ENCODE peak calls at places on chromosomes 1 and 21, in ten cellular contexts. W is body of pancreas, F is psoas muscle, G is left lung, Y is tibial artery, X is OCI-LY7, M is aorta, Z is GM23248, J is heart left ventricle, H is adrenal gland. K is an unnamed sample. For H3K4me1, the result is how much of the 10 kb centered on the place peaks cover.

GRCh38 chr1:60746278-60746761 is 336.0 kb upstream of the NFIA start:
- DNase-seq in W (no peak), F (no peak), G (no peak), Y (no peak), X (no peak), M (peak), Z (no peak), J (peak), H (no peak), K (no peak)

GRCh38 chr1:197285526-197286217 is 17.6 kb downstream of the CRB1 start:
- DNase-seq in W (peak), F (no peak), G (no peak), Y (no peak), X (no peak), M (no peak), Z (no peak), J (no peak), H (no peak), K (no peak)

GRCh38 chr1:194102607-194103006 is 916.2 kb upstream of the B3GALT2 start:
- DNase-seq in W (no peak), F (no peak), G (no peak), Y (no peak), X (peak), M (no peak), Z (no peak), J (no peak), H (no peak), K (no peak)

GRCh38 chr1:89780721-89781120 is 40.1 kb upstream of the LRRC8D start:
- DNase-seq in W (no peak), F (no peak), G (no peak), Y (no peak), X (peak), M (no peak), Z (peak), J (no peak), H (no peak), K (peak)

GRCh38 chr1:98059616-98060015 is 138.8 kb upstream of the DPYD start:
- DNase-seq in W (no peak), F (no peak), G (no peak), Y (no peak), X (no peak), M (no peak), Z (no peak), J (no peak), H (no peak), K (no peak)

GRCh38 chr21:42865361-42866160 is 13.8 kb downstream of the WDR4 start:
- DNase-seq in W (no peak), F (peak), G (peak), Y (no peak), X (no peak), M (no peak), Z (peak), J (no peak), H (no peak), K (no peak)

GRCh38 chr1:57204091-57204490 is 219.8 kb downstream of the DAB1 start:
- DNase-seq in W (no peak), F (no peak), G (no peak), Y (no peak), X (no peak), M (no peak), Z (no peak), J (no peak), H (no peak), K (no peak)

GRCh38 chr1:243735457-243735856 is 114.6 kb downstream of the AKT3 start:
- DNase-seq in W (no peak), F (no peak), G (no peak), Y (no peak), X (no peak), M (no peak), Z (no peak), J (no peak), H (no peak), K (no peak)

GRCh38 chr1:85621430-85621829 is 40.9 kb downstream of the CCN1 start:
- DNase-seq in W (no peak), F (no peak), G (no peak), Y (no peak), X (no peak), M (no peak), Z (no peak), J (no peak), H (no peak), K (no peak)

GRCh38 chr1:26234644-26235384 is 814 bp downstream of the CEP85 start:
- DNase-seq in W (no peak), F (no peak), G (no peak), Y (no peak), X (peak), M (no peak), Z (peak), J (no peak), H (no peak), K (peak)

GRCh38 chr1:42680921-42681683 is 1.1 kb upstream of the YBX1 start:
- DNase-seq in W (no peak), F (no peak), G (no peak), Y (no peak), X (peak), M (no peak), Z (peak), J (no peak), H (no peak), K (peak)

GRCh38 chr1:220498188-220498587 is 29.7 kb upstream of the MARK1 start:
- DNase-seq in W (no peak), F (no peak), G (no peak), Y (no peak), X (no peak), M (no peak), Z (peak), J (no peak), H (no peak), K (no peak)

GRCh38 chr1:111221633-111222286 is 5.8 kb upstream of the CHI3L2 start:
- DNase-seq in W (no peak), F (no peak), G (no peak), Y (no peak), X (peak), M (no peak), Z (no peak), J (no peak), H (no peak), K (peak)

GRCh38 chr1:87495147-87495546 is 166.5 kb downstream of the LMO4 start:
- DNase-seq in W (no peak), F (no peak), G (no peak), Y (no peak), X (peak), M (no peak), Z (no peak), J (no peak), H (no peak), K (no peak)

GRCh38 chr1:51506537-51506936 is 12.5 kb downstream of the EPS15 start:
- DNase-seq in W (no peak), F (no peak), G (no peak), Y (no peak), X (peak), M (no peak), Z (peak), J (no peak), H (no peak), K (no peak)

GRCh38 chr1:6040859-6041415 is 4.8 kb upstream of the KCNAB2 start:
- DNase-seq in W (no peak), F (no peak), G (peak), Y (no peak), X (no peak), M (no peak), Z (no peak), J (no peak), H (no peak), K (no peak)

GRCh38 chr21:41445465-41445862 is 19.4 kb downstream of the MX1 start:
- DNase-seq in W (no peak), F (no peak), G (no peak), Y (peak), X (no peak), M (no peak), Z (no peak), J (no peak), H (no peak), K (no peak)

GRCh38 chr1:228837817-228838716 is 102.8 kb downstream of the RHOU start:
- DNase-seq in W (peak), F (no peak), G (no peak), Y (peak), X (no peak), M (peak), Z (peak), J (peak), H (peak), K (peak)

GRCh38 chr1:107865627-107866026 is 99.4 kb downstream of the VAV3 start:
- DNase-seq in W (no peak), F (no peak), G (no peak), Y (no peak), X (peak), M (no peak), Z (no peak), J (no peak), H (no peak), K (no peak)

GRCh38 chr1:7389786-7390603 is 381.1 kb upstream of the VAMP3 start:
- DNase-seq in W (no peak), F (no peak), G (no peak), Y (peak), X (no peak), M (peak), Z (no peak), J (peak), H (peak), K (no peak)

GRCh38 chr1:206735553-206736031 is 35.0 kb upstream of the IL19 start:
- DNase-seq in W (no peak), F (no peak), G (no peak), Y (no peak), X (no peak), M (peak), Z (peak), J (no peak), H (no peak), K (no peak)

GRCh38 chr1:204390731-204391466 is 20.7 kb downstream of the PPP1R15B start:
- DNase-seq in W (no peak), F (no peak), G (no peak), Y (no peak), X (no peak), M (no peak), Z (no peak), J (no peak), H (no peak), K (peak)

GRCh38 chr1:12014141-12014981 is 4.9 kb upstream of the MIIP start:
- DNase-seq in W (no peak), F (peak), G (peak), Y (no peak), X (no peak), M (no peak), Z (peak), J (peak), H (no peak), K (no peak)

GRCh38 chr1:145977486-145978476 is 13.3 kb downstream of the POLR3GL start:
- DNase-seq in W (peak), F (peak), G (no peak), Y (peak), X (peak), M (peak), Z (peak), J (peak), H (peak), K (peak)

GRCh38 chr1:183030053-183030452 is 6.8 kb downstream of the LAMC1 start:
- DNase-seq in W (no peak), F (no peak), G (no peak), Y (no peak), X (no peak), M (no peak), Z (peak), J (no peak), H (no peak), K (no peak)

GRCh38 chr1:183191833-183192232 is 5.8 kb downstream of the LAMC2 start:
- DNase-seq in W (no peak), F (no peak), G (no peak), Y (no peak), X (no peak), M (no peak), Z (peak), J (no peak), H (no peak), K (no peak)

GRCh38 chr1:232620356-232620841 is 9.5 kb downstream of the SIPA1L2 start:
- DNase-seq in W (peak), F (no peak), G (no peak), Y (peak), X (peak), M (peak), Z (peak), J (peak), H (peak), K (peak)

DNA sequence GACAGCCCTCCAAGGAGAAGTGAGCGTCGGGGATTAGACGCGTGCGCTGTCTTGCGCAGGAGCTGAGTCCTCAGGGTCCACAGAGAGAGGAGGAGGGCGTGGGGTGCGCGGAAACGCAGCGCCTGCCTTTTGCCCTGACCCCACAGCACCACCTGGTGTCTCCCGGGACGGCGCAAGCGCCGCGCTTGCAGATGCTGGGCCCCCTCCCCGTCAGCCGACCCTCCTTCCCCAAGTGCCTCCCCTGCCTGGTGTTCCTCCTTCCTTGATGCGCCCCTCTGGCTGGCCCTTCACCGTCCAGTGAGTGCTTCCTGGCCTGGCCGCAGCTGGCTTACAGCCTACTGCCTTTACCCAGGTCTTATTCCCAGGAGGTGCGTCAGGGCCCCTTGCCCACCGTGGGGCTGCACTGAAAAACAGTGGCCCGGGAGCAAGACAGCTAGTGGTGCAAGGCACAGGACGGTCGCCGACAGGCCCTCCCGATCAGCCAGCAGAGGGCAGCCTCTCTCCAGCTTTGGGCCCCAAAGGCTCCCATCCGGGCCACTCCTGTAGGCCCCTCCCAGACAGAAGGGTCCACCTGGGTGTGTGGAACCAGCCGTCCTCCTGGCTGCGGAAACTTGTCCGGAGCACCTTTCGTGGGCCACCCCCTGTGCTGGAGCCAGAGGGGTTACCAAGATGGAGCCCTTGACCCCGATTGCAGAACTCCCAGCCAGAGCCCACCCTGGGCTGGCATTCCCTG is 12.9 kb upstream of the PHLDA3 start:
- DNase-seq in W (peak), F (peak), G (peak), Y (peak), X (peak), M (peak), Z (peak), J (peak), H (peak), K (peak)
- H3K4me1 ChIP-seq in W (under half), F (under half), G (under half), Y (under half), X (under half), M (under half), Z (under half), J (under half), H (under half), K (under half)

DNA sequence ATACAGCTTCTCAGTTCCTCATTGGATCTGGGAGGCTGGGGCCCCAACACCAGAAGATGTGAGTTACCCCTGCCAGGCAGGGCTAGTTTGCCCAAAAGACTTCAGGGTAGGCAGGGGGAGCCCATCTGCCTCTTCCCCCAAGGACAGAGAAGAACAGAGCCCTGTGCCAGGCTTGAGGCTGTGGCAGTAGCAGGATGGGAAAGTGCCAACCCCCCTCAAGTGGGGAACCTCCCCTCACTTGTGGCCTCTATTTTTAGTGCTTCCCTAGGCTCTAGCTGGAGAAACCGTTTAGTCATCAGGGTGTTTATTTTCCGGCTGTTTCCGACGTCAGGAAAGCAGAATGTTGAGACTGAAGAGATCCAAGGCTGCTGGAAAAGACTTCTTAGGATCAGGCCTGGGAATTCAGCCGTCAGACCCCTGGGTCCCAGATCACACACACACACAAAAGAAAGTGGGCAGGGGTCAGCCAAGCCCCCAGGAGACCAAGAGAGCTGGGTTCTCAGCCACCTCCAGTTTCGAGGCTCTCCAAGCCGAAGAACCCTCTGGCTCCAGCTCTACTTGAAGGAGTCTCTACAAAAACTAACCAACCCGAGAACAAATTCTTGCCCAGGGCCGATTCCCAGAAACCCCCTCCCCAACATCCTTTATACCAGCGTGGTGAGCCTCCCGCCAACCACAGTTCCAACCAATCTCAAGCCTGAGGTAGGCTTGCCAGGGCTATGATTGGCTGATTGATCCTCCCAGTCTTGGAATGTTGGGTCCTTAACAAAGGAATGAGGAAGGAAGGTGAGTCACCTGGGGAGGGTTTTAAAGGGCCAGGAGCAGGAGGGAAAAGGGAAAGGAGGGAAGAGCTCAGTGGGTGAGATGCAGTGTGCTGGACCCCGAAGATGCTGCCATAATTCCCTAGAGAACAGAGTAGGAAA is 2.4 kb upstream of the MEF2D start:
- DNase-seq in W (peak), F (peak), G (no peak), Y (peak), X (peak), M (peak), Z (peak), J (peak), H (peak), K (peak)
- H3K4me3 ChIP-seq in W (no peak), F (peak), G (peak), Y (peak), X (peak), M (no peak), Z (peak), J (peak), H (no peak), K (no peak)

DNA sequence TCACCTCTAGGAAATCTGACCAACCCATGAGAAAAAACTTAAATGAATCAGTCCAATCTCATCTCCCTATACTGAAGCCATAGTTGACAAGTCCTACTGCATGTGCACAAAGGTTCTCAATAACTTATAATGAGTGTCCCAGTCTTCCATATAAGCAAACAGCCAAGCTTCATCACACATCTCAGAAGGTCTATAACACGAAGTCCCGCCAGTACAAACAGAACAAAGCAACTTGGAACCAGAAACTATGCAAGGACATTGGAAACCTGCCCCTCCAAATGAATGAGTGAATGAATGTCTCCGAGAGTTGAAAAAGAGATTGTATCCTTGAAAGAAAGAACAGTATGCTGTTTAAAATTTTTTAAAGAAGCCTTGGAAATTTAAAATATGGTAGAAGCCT is 53.6 kb upstream of the IPO9 start:
- DNase-seq in W (no peak), F (no peak), G (no peak), Y (no peak), X (no peak), M (no peak), Z (no peak), J (no peak), H (no peak), K (no peak)
- H3K4me1 ChIP-seq in W (under half), F (under half), G (under half), Y (under half), X (under half), M (under half), Z (half or more), J (half or more), H (under half), K (under half)

DNA sequence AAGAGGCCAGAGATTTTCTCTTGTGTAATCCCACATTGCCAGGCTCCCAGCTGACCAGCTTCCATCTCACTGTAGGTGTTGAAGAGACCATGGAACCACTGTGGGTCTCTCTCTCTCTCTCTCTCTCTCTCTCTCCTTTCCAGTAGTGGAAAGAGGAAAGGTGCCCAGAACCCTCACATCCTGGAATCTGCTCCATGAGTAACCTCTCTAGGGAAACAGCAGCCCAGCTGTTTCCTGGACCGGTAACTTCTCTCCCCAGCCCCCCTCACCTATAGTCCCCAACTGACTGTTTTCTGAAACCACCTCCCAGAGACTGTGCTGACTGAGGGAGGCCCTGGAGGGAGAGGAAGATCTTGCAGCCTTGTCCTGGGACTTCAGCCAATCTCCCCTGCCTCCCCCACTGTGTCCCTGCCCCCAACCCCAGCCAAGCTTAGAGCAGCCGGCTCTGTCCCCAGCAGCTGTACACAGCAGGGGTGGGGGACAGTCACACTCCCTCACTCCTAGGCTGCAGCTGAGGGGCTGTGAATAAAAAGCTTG is 20.6 kb upstream of the SLC45A3 start:
- DNase-seq in W (no peak), F (no peak), G (no peak), Y (no peak), X (no peak), M (no peak), Z (peak), J (peak), H (no peak), K (no peak)
- H3K4me3 ChIP-seq in W (no peak), F (no peak), G (no peak), Y (no peak), X (no peak), M (no peak), Z (no peak), J (no peak), H (no peak), K (no peak)

K was measured in small intestine.